ENCODE peak calls at places on chromosomes 7 and 10, in seven cellular contexts. One of them, this sample, is unnamed.

GRCh38 chr7:1210979-1211608 is 21.6 kb upstream of the UNCX start:
- DNase-seq in MM.1S: no peak
- DNase-seq in mammary epithelial cell: no peak
- DNase-seq in fibroblast of lung: no peak
- DNase-seq in psoas muscle: no peak
- DNase-seq in HCT116: no peak
- DNase-seq in BE2C: no peak
- DNase-seq in this sample: no peak

GRCh38 chr10:109993551-109993950 is 14.2 kb upstream of the ADD3 start:
- DNase-seq in MM.1S: no peak
- DNase-seq in mammary epithelial cell: no peak
- DNase-seq in fibroblast of lung: no peak
- DNase-seq in psoas muscle: no peak
- DNase-seq in HCT116: no peak
- DNase-seq in BE2C: no peak
- DNase-seq in this sample: no peak

GRCh38 chr7:150413640-150414081 is 34.5 kb downstream of the ZNF775 start:
- DNase-seq in MM.1S: no peak
- DNase-seq in mammary epithelial cell: no peak
- DNase-seq in fibroblast of lung: no peak
- DNase-seq in psoas muscle: peak; percentile 38
- DNase-seq in HCT116: no peak
- DNase-seq in BE2C: no peak
- DNase-seq in this sample: no peak

GRCh38 chr7:86130268-86130667 is 513.4 kb upstream of the GRM3 start:
- DNase-seq in MM.1S: no peak
- DNase-seq in mammary epithelial cell: no peak
- DNase-seq in fibroblast of lung: no peak
- DNase-seq in psoas muscle: peak; percentile 29
- DNase-seq in HCT116: no peak
- DNase-seq in BE2C: no peak
- DNase-seq in this sample: no peak

GRCh38 chr7:112726076-112726475 is 64.1 kb downstream of the TMEM168 start:
- DNase-seq in MM.1S: no peak
- DNase-seq in mammary epithelial cell: no peak
- DNase-seq in fibroblast of lung: no peak
- DNase-seq in psoas muscle: no peak
- DNase-seq in HCT116: no peak
- DNase-seq in BE2C: no peak
- DNase-seq in this sample: no peak

GRCh38 chr7:86889501-86889900 is 170.0 kb downstream of the ELAPOR2 start:
- DNase-seq in MM.1S: no peak
- DNase-seq in mammary epithelial cell: no peak
- DNase-seq in fibroblast of lung: no peak
- DNase-seq in psoas muscle: no peak
- DNase-seq in HCT116: no peak
- DNase-seq in BE2C: no peak
- DNase-seq in this sample: no peak

GRCh38 chr10:100697070-100697469 is 48.3 kb upstream of the PAX2 start:
- DNase-seq in MM.1S: no peak
- DNase-seq in mammary epithelial cell: peak; percentile 32
- DNase-seq in fibroblast of lung: peak; percentile 22
- DNase-seq in psoas muscle: no peak
- DNase-seq in HCT116: peak; percentile 80
- DNase-seq in BE2C: no peak
- DNase-seq in this sample: peak; percentile 10

GRCh38 chr7:128835790-128836641 is 5.8 kb downstream of the FLNC start:
- DNase-seq in MM.1S: no peak
- DNase-seq in mammary epithelial cell: no peak
- DNase-seq in fibroblast of lung: peak; percentile 42
- DNase-seq in psoas muscle: peak; percentile 88
- DNase-seq in HCT116: no peak
- DNase-seq in BE2C: no peak
- DNase-seq in this sample: no peak

GRCh38 chr7:132407764-132408163 is 168.5 kb downstream of the PLXNA4 start:
- DNase-seq in MM.1S: no peak
- DNase-seq in mammary epithelial cell: no peak
- DNase-seq in fibroblast of lung: peak; percentile 61
- DNase-seq in psoas muscle: no peak
- DNase-seq in HCT116: no peak
- DNase-seq in BE2C: no peak
- DNase-seq in this sample: no peak

GRCh38 chr7:70268179-70268578 is 669.9 kb downstream of the AUTS2 start:
- DNase-seq in MM.1S: no peak
- DNase-seq in mammary epithelial cell: no peak
- DNase-seq in fibroblast of lung: no peak
- DNase-seq in psoas muscle: no peak
- DNase-seq in HCT116: no peak
- DNase-seq in BE2C: no peak
- DNase-seq in this sample: no peak

GRCh38 chr10:20598590-20598989 is 298.5 kb downstream of the NEBL start:
- DNase-seq in MM.1S: no peak
- DNase-seq in mammary epithelial cell: peak; percentile 88
- DNase-seq in fibroblast of lung: peak; percentile 92
- DNase-seq in psoas muscle: peak; percentile 80
- DNase-seq in HCT116: no peak
- DNase-seq in BE2C: peak; percentile 76
- DNase-seq in this sample: no peak

GRCh38 chr10:17431871-17432311 is 22.5 kb downstream of the ST8SIA6 start:
- DNase-seq in MM.1S: no peak
- DNase-seq in mammary epithelial cell: peak; percentile 53
- DNase-seq in fibroblast of lung: peak; percentile 46
- DNase-seq in psoas muscle: no peak
- DNase-seq in HCT116: no peak
- DNase-seq in BE2C: no peak
- DNase-seq in this sample: no peak

GRCh38 chr7:17680943-17681351 is 259.3 kb downstream of the SNX13 start:
- DNase-seq in MM.1S: peak; percentile 65
- DNase-seq in mammary epithelial cell: peak; percentile 61
- DNase-seq in fibroblast of lung: peak; percentile 73
- DNase-seq in psoas muscle: no peak
- DNase-seq in HCT116: peak; percentile 12
- DNase-seq in BE2C: no peak
- DNase-seq in this sample: no peak

GRCh38 chr7:20021834-20022233 is 195.3 kb downstream of the MACC1 start:
- DNase-seq in MM.1S: peak; percentile 72
- DNase-seq in mammary epithelial cell: no peak
- DNase-seq in fibroblast of lung: no peak
- DNase-seq in psoas muscle: no peak
- DNase-seq in HCT116: no peak
- DNase-seq in BE2C: no peak
- DNase-seq in this sample: no peak

GRCh38 chr7:25303380-25304321 is 75.4 kb upstream of the NPVF start:
- DNase-seq in MM.1S: peak; percentile 17
- DNase-seq in mammary epithelial cell: no peak
- DNase-seq in fibroblast of lung: peak; percentile 21
- DNase-seq in psoas muscle: no peak
- DNase-seq in HCT116: no peak
- DNase-seq in BE2C: no peak
- DNase-seq in this sample: no peak

GRCh38 chr7:110531186-110531585 is 559.7 kb upstream of the LRRN3 start:
- DNase-seq in MM.1S: peak; percentile 61
- DNase-seq in mammary epithelial cell: peak; percentile 77
- DNase-seq in fibroblast of lung: no peak
- DNase-seq in psoas muscle: no peak
- DNase-seq in HCT116: no peak
- DNase-seq in BE2C: no peak
- DNase-seq in this sample: no peak

GRCh38 chr7:37504791-37505190 is 56.1 kb upstream of the ELMO1 start:
- DNase-seq in MM.1S: no peak
- DNase-seq in mammary epithelial cell: no peak
- DNase-seq in fibroblast of lung: no peak
- DNase-seq in psoas muscle: no peak
- DNase-seq in HCT116: no peak
- DNase-seq in BE2C: no peak
- DNase-seq in this sample: no peak

GRCh38 chr7:94022550-94022949 is 18.4 kb upstream of the BET1 start:
- DNase-seq in MM.1S: no peak
- DNase-seq in mammary epithelial cell: peak; percentile 52
- DNase-seq in fibroblast of lung: no peak
- DNase-seq in psoas muscle: no peak
- DNase-seq in HCT116: no peak
- DNase-seq in BE2C: no peak
- DNase-seq in this sample: no peak

GRCh38 chr7:128434413-128435310 is 21.0 kb upstream of the HILPDA start:
- DNase-seq in MM.1S: no peak
- DNase-seq in mammary epithelial cell: no peak
- DNase-seq in fibroblast of lung: no peak
- DNase-seq in psoas muscle: no peak
- DNase-seq in HCT116: no peak
- DNase-seq in BE2C: no peak
- DNase-seq in this sample: no peak

GRCh38 chr7:116610210-116610609 is 61.8 kb upstream of the MET start:
- DNase-seq in MM.1S: no peak
- DNase-seq in mammary epithelial cell: peak; percentile 88
- DNase-seq in fibroblast of lung: peak; percentile 74
- DNase-seq in psoas muscle: no peak
- DNase-seq in HCT116: no peak
- DNase-seq in BE2C: no peak
- DNase-seq in this sample: no peak

GRCh38 chr7:103660455-103661371 is 214.7 kb upstream of the SLC26A5 start:
- DNase-seq in MM.1S: no peak
- DNase-seq in mammary epithelial cell: peak; percentile 72
- DNase-seq in fibroblast of lung: peak; percentile 43
- DNase-seq in psoas muscle: no peak
- DNase-seq in HCT116: no peak
- DNase-seq in BE2C: no peak
- DNase-seq in this sample: no peak

GRCh38 chr7:81245353-81245752 is 326.5 kb upstream of the SEMA3C start:
- DNase-seq in MM.1S: no peak
- DNase-seq in mammary epithelial cell: no peak
- DNase-seq in fibroblast of lung: no peak
- DNase-seq in psoas muscle: no peak
- DNase-seq in HCT116: no peak
- DNase-seq in BE2C: no peak
- DNase-seq in this sample: no peak

GRCh38 chr10:30534465-30535144 is 94.9 kb downstream of the LYZL2 start:
- DNase-seq in MM.1S: peak; percentile 77
- DNase-seq in mammary epithelial cell: peak; percentile 42
- DNase-seq in fibroblast of lung: peak; percentile 81
- DNase-seq in psoas muscle: peak; percentile 66
- DNase-seq in HCT116: peak; percentile 64
- DNase-seq in BE2C: peak; percentile 48
- DNase-seq in this sample: no peak

GRCh38 chr7:84948632-84949031 is 238.2 kb downstream of the SEMA3D start:
- DNase-seq in MM.1S: no peak
- DNase-seq in mammary epithelial cell: no peak
- DNase-seq in fibroblast of lung: no peak
- DNase-seq in psoas muscle: no peak
- DNase-seq in HCT116: no peak
- DNase-seq in BE2C: no peak
- DNase-seq in this sample: no peak

GRCh38 chr10:33327750-33328149 is 6.7 kb downstream of the NRP1 start:
- DNase-seq in MM.1S: no peak
- DNase-seq in mammary epithelial cell: no peak
- DNase-seq in fibroblast of lung: no peak
- DNase-seq in psoas muscle: no peak
- DNase-seq in HCT116: no peak
- DNase-seq in BE2C: no peak
- DNase-seq in this sample: no peak

GRCh38 chr7:23247101-23247601 is 576 bp downstream of the GPNMB start:
- DNase-seq in MM.1S: no peak
- DNase-seq in mammary epithelial cell: no peak
- DNase-seq in fibroblast of lung: no peak
- DNase-seq in psoas muscle: no peak
- DNase-seq in HCT116: no peak
- DNase-seq in BE2C: no peak
- DNase-seq in this sample: no peak

DNA sequence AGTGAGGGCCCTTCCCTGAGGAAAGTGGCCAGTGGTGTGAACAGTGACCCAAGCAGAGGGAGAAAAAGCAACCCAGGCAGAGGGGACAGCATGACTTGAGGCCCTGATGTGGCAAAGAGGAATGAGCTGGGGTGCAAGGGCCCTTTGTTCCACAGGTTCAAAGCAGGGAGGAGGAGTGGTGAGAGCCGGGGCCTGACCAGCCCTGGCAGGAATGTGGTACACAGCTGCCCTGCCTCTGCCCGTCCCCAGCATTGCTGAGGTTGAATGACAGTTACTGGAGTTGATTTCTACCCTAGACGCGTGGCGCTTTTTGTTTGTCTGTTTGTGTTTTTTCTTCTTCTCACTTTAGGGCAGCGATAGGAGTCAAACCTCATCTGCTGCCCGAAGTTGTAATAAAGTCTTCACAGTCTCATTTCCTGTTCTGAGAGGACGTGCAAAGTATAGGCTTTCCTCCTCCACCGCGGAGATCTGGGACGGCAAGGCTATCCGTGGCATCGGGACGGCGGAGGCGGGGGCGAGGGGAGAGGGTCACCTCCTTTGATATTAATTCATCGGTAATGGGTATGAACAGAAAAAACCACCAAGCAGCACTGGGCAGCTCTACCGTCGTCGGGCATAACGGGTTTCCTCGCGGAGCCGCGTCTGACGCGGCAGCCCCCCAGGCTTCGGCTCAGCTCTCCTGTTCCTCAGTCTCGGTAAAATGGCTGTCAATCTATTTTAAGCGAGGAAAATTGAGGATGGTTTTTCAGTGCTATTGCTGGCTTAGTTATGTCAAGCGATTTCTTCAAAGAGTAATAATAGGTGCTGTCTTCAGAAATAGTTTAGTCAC is 160.8 kb downstream of the LRMDA start:
- DNase-seq in MM.1S: no peak
- DNase-seq in mammary epithelial cell: no peak
- DNase-seq in fibroblast of lung: no peak
- DNase-seq in psoas muscle: no peak
- DNase-seq in HCT116: no peak
- DNase-seq in BE2C: no peak
- DNase-seq in this sample: no peak
- H3K4me3 ChIP-seq in MM.1S: no peak overlapping the region
- H3K4me3 ChIP-seq in mammary epithelial cell: no peak overlapping the region
- H3K4me3 ChIP-seq in fibroblast of lung: no peak overlapping the region
- H3K4me3 ChIP-seq in psoas muscle: peak overlapping the region; percentile 38
- H3K4me3 ChIP-seq in HCT116: no peak overlapping the region
- H3K4me3 ChIP-seq in BE2C: no peak overlapping the region
- H3K4me3 ChIP-seq in this sample: no peak overlapping the region

GRCh38 chr10:121168513-121169216 is 317.5 kb downstream of the WDR11 start:
- DNase-seq in MM.1S: no peak
- DNase-seq in mammary epithelial cell: no peak
- DNase-seq in fibroblast of lung: no peak
- DNase-seq in psoas muscle: no peak
- DNase-seq in HCT116: peak; percentile 19
- DNase-seq in BE2C: no peak
- DNase-seq in this sample: no peak
- TF ChIP-seq CTCF in MM.1S: no peak
- TF ChIP-seq CTCF in mammary epithelial cell: no peak
- TF ChIP-seq CTCF in fibroblast of lung: no peak
- TF ChIP-seq CTCF in psoas muscle: no peak
- TF ChIP-seq CTCF in HCT116: peak; percentile 13
- TF ChIP-seq CTCF in BE2C: peak; percentile 11
- TF ChIP-seq CTCF in this sample: no peak

GRCh38 chr10:62266147-62266546 is 2.5 kb downstream of the RTKN2 start:
- DNase-seq in MM.1S: no peak
- DNase-seq in mammary epithelial cell: peak; percentile 48
- DNase-seq in fibroblast of lung: no peak
- DNase-seq in psoas muscle: no peak
- DNase-seq in HCT116: no peak
- DNase-seq in BE2C: no peak
- DNase-seq in this sample: no peak
- H3K4me1 ChIP-seq in MM.1S: peaks cover 13% of the 10 kb centered on the region
- H3K4me1 ChIP-seq in mammary epithelial cell: peaks cover 29% of the 10 kb centered on the region
- H3K4me1 ChIP-seq in fibroblast of lung: peaks cover 3% of the 10 kb centered on the region
- H3K4me1 ChIP-seq in psoas muscle: peaks cover 7% of the 10 kb centered on the region
- H3K4me1 ChIP-seq in HCT116: peaks cover 20% of the 10 kb centered on the region
- H3K4me1 ChIP-seq in BE2C: no peaks in the 10 kb centered on the region
- H3K4me1 ChIP-seq in this sample: peaks cover 7% of the 10 kb centered on the region

GRCh38 chr7:27111753-27112277 is 9.3 kb upstream of the HOXA2 start:
- DNase-seq in MM.1S: no peak
- DNase-seq in mammary epithelial cell: no peak
- DNase-seq in fibroblast of lung: peak; percentile 56
- DNase-seq in psoas muscle: no peak
- DNase-seq in HCT116: no peak
- DNase-seq in BE2C: no peak
- DNase-seq in this sample: no peak
- H3K4me3 ChIP-seq in MM.1S: no peak overlapping the region
- H3K4me3 ChIP-seq in mammary epithelial cell: peak overlapping the region; percentile 66
- H3K4me3 ChIP-seq in fibroblast of lung: no peak overlapping the region
- H3K4me3 ChIP-seq in psoas muscle: no peak overlapping the region
- H3K4me3 ChIP-seq in HCT116: peak overlapping the region; percentile 74
- H3K4me3 ChIP-seq in BE2C: no peak overlapping the region
- H3K4me3 ChIP-seq in this sample: no peak overlapping the region

This sample was measured in mucosa of descending colon.